ENCODE peak calls at places on chromosomes 11 and 22, in ten cellular contexts. One of them, this sample, is unnamed.

GRCh38 chr11:128288368-128288767 is 299.0 kb downstream of the ETS1 start:
- DNase-seq in AG09309: no peak
- DNase-seq in mucosa of descending colon: no peak
- DNase-seq in astrocyte of the spinal cord: no peak
- DNase-seq in PC-3: peak; percentile 23
- DNase-seq in BJ: no peak
- DNase-seq in cardiac fibroblast: no peak
- DNase-seq in body of pancreas: no peak
- DNase-seq in HCT116: no peak
- DNase-seq in heart right ventricle: no peak
- DNase-seq in this sample: no peak

GRCh38 chr11:117223741-117224685 is 7.9 kb downstream of the PCSK7 start:
- DNase-seq in AG09309: no peak
- DNase-seq in mucosa of descending colon: no peak
- DNase-seq in astrocyte of the spinal cord: no peak
- DNase-seq in PC-3: no peak
- DNase-seq in BJ: no peak
- DNase-seq in cardiac fibroblast: no peak
- DNase-seq in body of pancreas: no peak
- DNase-seq in HCT116: no peak
- DNase-seq in heart right ventricle: no peak
- DNase-seq in this sample: no peak

GRCh38 chr11:28251263-28251662 is 143.1 kb downstream of the METTL15 start:
- DNase-seq in AG09309: no peak
- DNase-seq in mucosa of descending colon: no peak
- DNase-seq in astrocyte of the spinal cord: no peak
- DNase-seq in PC-3: no peak
- DNase-seq in BJ: no peak
- DNase-seq in cardiac fibroblast: no peak
- DNase-seq in body of pancreas: no peak
- DNase-seq in HCT116: no peak
- DNase-seq in heart right ventricle: no peak
- DNase-seq in this sample: no peak

GRCh38 chr11:28799316-28799715 is 691.1 kb downstream of the METTL15 start:
- DNase-seq in AG09309: no peak
- DNase-seq in mucosa of descending colon: no peak
- DNase-seq in astrocyte of the spinal cord: no peak
- DNase-seq in PC-3: no peak
- DNase-seq in BJ: no peak
- DNase-seq in cardiac fibroblast: no peak
- DNase-seq in body of pancreas: no peak
- DNase-seq in HCT116: no peak
- DNase-seq in heart right ventricle: no peak
- DNase-seq in this sample: no peak

GRCh38 chr22:30712094-30712493 is 17.4 kb downstream of the OSBP2 start:
- DNase-seq in AG09309: no peak
- DNase-seq in mucosa of descending colon: no peak
- DNase-seq in astrocyte of the spinal cord: no peak
- DNase-seq in PC-3: no peak
- DNase-seq in BJ: no peak
- DNase-seq in cardiac fibroblast: no peak
- DNase-seq in body of pancreas: no peak
- DNase-seq in HCT116: no peak
- DNase-seq in heart right ventricle: no peak
- DNase-seq in this sample: no peak

GRCh38 chr22:31917227-31917921 is 27.0 kb upstream of the YWHAH start:
- DNase-seq in AG09309: no peak
- DNase-seq in mucosa of descending colon: peak; percentile 38
- DNase-seq in astrocyte of the spinal cord: no peak
- DNase-seq in PC-3: no peak
- DNase-seq in BJ: no peak
- DNase-seq in cardiac fibroblast: no peak
- DNase-seq in body of pancreas: peak; percentile 9
- DNase-seq in HCT116: no peak
- DNase-seq in heart right ventricle: no peak
- DNase-seq in this sample: peak; percentile 60

GRCh38 chr11:12678991-12679390 is 4.8 kb downstream of the TEAD1 start:
- DNase-seq in AG09309: no peak
- DNase-seq in mucosa of descending colon: no peak
- DNase-seq in astrocyte of the spinal cord: peak; percentile 24
- DNase-seq in PC-3: no peak
- DNase-seq in BJ: no peak
- DNase-seq in cardiac fibroblast: no peak
- DNase-seq in body of pancreas: no peak
- DNase-seq in HCT116: no peak
- DNase-seq in heart right ventricle: no peak
- DNase-seq in this sample: no peak

GRCh38 chr11:46294365-46295309 is 17.2 kb downstream of the CREB3L1 start:
- DNase-seq in AG09309: peak; percentile 86
- DNase-seq in mucosa of descending colon: no peak
- DNase-seq in astrocyte of the spinal cord: peak; percentile 94
- DNase-seq in PC-3: peak; percentile 58
- DNase-seq in BJ: peak; percentile 92
- DNase-seq in cardiac fibroblast: peak; percentile 81
- DNase-seq in body of pancreas: peak; percentile 44
- DNase-seq in HCT116: no peak
- DNase-seq in heart right ventricle: no peak
- DNase-seq in this sample: no peak

GRCh38 chr22:27314276-27314807 is 487.2 kb downstream of the MN1 start:
- DNase-seq in AG09309: no peak
- DNase-seq in mucosa of descending colon: peak; percentile 77
- DNase-seq in astrocyte of the spinal cord: no peak
- DNase-seq in PC-3: no peak
- DNase-seq in BJ: no peak
- DNase-seq in cardiac fibroblast: no peak
- DNase-seq in body of pancreas: peak; percentile 52
- DNase-seq in HCT116: no peak
- DNase-seq in heart right ventricle: no peak
- DNase-seq in this sample: no peak

GRCh38 chr22:27310966-27311665 is 490.4 kb downstream of the MN1 start:
- DNase-seq in AG09309: no peak
- DNase-seq in mucosa of descending colon: no peak
- DNase-seq in astrocyte of the spinal cord: no peak
- DNase-seq in PC-3: no peak
- DNase-seq in BJ: no peak
- DNase-seq in cardiac fibroblast: no peak
- DNase-seq in body of pancreas: no peak
- DNase-seq in HCT116: no peak
- DNase-seq in heart right ventricle: no peak
- DNase-seq in this sample: no peak

GRCh38 chr22:27312567-27313507 is 488.7 kb downstream of the MN1 start:
- DNase-seq in AG09309: no peak
- DNase-seq in mucosa of descending colon: no peak
- DNase-seq in astrocyte of the spinal cord: no peak
- DNase-seq in PC-3: no peak
- DNase-seq in BJ: no peak
- DNase-seq in cardiac fibroblast: no peak
- DNase-seq in body of pancreas: no peak
- DNase-seq in HCT116: no peak
- DNase-seq in heart right ventricle: no peak
- DNase-seq in this sample: peak; percentile 23

GRCh38 chr22:27309713-27310112 is 491.8 kb downstream of the MN1 start:
- DNase-seq in AG09309: no peak
- DNase-seq in mucosa of descending colon: no peak
- DNase-seq in astrocyte of the spinal cord: no peak
- DNase-seq in PC-3: no peak
- DNase-seq in BJ: no peak
- DNase-seq in cardiac fibroblast: no peak
- DNase-seq in body of pancreas: no peak
- DNase-seq in HCT116: no peak
- DNase-seq in heart right ventricle: no peak
- DNase-seq in this sample: no peak

GRCh38 chr22:27311666-27312566 is 489.6 kb downstream of the MN1 start:
- DNase-seq in AG09309: no peak
- DNase-seq in mucosa of descending colon: no peak
- DNase-seq in astrocyte of the spinal cord: no peak
- DNase-seq in PC-3: no peak
- DNase-seq in BJ: no peak
- DNase-seq in cardiac fibroblast: no peak
- DNase-seq in body of pancreas: no peak
- DNase-seq in HCT116: no peak
- DNase-seq in heart right ventricle: no peak
- DNase-seq in this sample: peak; percentile 19
- H3K4me3 ChIP-seq in AG09309: no peak overlapping the region
- H3K4me3 ChIP-seq in mucosa of descending colon: no peak overlapping the region
- H3K4me3 ChIP-seq in astrocyte of the spinal cord: no peak overlapping the region
- H3K4me3 ChIP-seq in PC-3: no peak overlapping the region
- H3K4me3 ChIP-seq in BJ: no peak overlapping the region
- H3K4me3 ChIP-seq in cardiac fibroblast: no peak overlapping the region
- H3K4me3 ChIP-seq in body of pancreas: no peak overlapping the region
- H3K4me3 ChIP-seq in HCT116: no peak overlapping the region
- H3K4me3 ChIP-seq in heart right ventricle: no peak overlapping the region
- H3K4me3 ChIP-seq in this sample: no peak overlapping the region

GRCh38 chr11:66338276-66339162 is 2.3 kb upstream of the RIN1 start:
- DNase-seq in AG09309: no peak
- DNase-seq in mucosa of descending colon: no peak
- DNase-seq in astrocyte of the spinal cord: no peak
- DNase-seq in PC-3: no peak
- DNase-seq in BJ: no peak
- DNase-seq in cardiac fibroblast: no peak
- DNase-seq in body of pancreas: no peak
- DNase-seq in HCT116: no peak
- DNase-seq in heart right ventricle: no peak
- DNase-seq in this sample: peak; percentile 54

GRCh38 chr11:66337103-66337899 is 1.1 kb upstream of the RIN1 start:
- DNase-seq in AG09309: no peak
- DNase-seq in mucosa of descending colon: no peak
- DNase-seq in astrocyte of the spinal cord: peak; percentile 82
- DNase-seq in PC-3: no peak
- DNase-seq in BJ: no peak
- DNase-seq in cardiac fibroblast: no peak
- DNase-seq in body of pancreas: no peak
- DNase-seq in HCT116: no peak
- DNase-seq in heart right ventricle: no peak
- DNase-seq in this sample: peak; percentile 59

GRCh38 chr11:66335531-66336233 is 552 bp downstream of the RIN1 start:
- DNase-seq in AG09309: no peak
- DNase-seq in mucosa of descending colon: no peak
- DNase-seq in astrocyte of the spinal cord: peak; percentile 74
- DNase-seq in PC-3: peak; percentile 58
- DNase-seq in BJ: no peak
- DNase-seq in cardiac fibroblast: peak; percentile 75
- DNase-seq in body of pancreas: no peak
- DNase-seq in HCT116: no peak
- DNase-seq in heart right ventricle: no peak
- DNase-seq in this sample: no peak

GRCh38 chr11:66334605-66335442 is 1.4 kb downstream of the RIN1 start:
- DNase-seq in AG09309: no peak
- DNase-seq in mucosa of descending colon: no peak
- DNase-seq in astrocyte of the spinal cord: no peak
- DNase-seq in PC-3: no peak
- DNase-seq in BJ: no peak
- DNase-seq in cardiac fibroblast: no peak
- DNase-seq in body of pancreas: no peak
- DNase-seq in HCT116: no peak
- DNase-seq in heart right ventricle: no peak
- DNase-seq in this sample: no peak

DNA sequence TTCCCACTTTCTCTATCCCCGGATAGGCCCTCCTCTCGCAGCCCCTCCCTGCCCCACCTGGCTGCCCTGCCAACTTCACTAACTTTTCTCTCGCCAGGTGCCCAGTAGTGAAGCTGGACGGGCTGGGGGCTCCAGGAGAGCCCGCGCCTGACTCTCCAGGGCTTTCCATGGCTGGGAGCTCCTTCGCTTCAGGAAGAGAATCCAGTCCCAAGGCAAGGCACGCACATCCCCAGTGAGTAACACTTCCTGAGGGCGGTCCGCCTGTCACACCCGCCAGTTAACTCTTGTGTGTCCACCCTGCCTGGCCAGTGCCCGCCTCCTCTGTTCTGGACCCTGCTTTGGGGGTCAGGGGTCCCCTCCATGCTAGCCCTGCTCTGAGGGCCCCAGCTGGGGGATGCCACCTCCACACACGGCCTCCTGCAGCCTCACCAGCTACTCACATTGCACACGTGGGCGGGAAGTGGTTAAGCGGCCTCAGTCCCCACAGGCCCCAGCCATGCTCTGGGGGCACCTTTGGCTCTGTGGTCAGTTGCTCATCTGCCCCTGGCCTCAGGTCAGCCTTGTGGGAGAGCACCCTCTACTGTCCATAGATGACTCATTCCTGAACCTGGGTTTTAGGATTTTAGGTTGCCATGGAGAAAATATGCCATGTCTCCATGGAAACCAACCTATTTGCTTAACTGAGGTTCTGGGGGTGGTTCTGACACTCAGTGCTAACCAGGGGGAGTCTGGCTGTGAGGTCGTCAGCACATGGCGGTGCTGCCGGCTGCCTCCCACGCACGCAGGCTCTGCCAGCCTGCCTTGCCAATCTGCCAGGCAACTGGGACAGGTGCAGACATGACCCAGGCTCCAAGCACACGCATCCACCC is at the start of gene RIN1:
- DNase-seq in AG09309: peak; percentile 95
- DNase-seq in mucosa of descending colon: peak; percentile 75
- DNase-seq in astrocyte of the spinal cord: peak; percentile 99
- DNase-seq in PC-3: peak; percentile 95
- DNase-seq in BJ: peak; percentile 93
- DNase-seq in cardiac fibroblast: peak; percentile 96
- DNase-seq in body of pancreas: peak; percentile 56
- DNase-seq in HCT116: peak; percentile 82
- DNase-seq in heart right ventricle: peak; percentile 57
- DNase-seq in this sample: peak; percentile 81
- TF ChIP-seq CTCF in AG09309: peak; percentile 31
- TF ChIP-seq CTCF in mucosa of descending colon: no peak
- TF ChIP-seq CTCF in astrocyte of the spinal cord: peak; percentile 21
- TF ChIP-seq CTCF in PC-3: peak; percentile 44
- TF ChIP-seq CTCF in BJ: peak; percentile 39
- TF ChIP-seq CTCF in cardiac fibroblast: no peak
- TF ChIP-seq CTCF in body of pancreas: no peak
- TF ChIP-seq CTCF in HCT116: peak; percentile 5
- TF ChIP-seq CTCF in heart right ventricle: peak; percentile 32
- TF ChIP-seq CTCF in this sample: peak; percentile 42

GRCh38 chr22:46074771-46075551 is 75.4 kb upstream of the PPARA start:
- DNase-seq in AG09309: no peak
- DNase-seq in mucosa of descending colon: no peak
- DNase-seq in astrocyte of the spinal cord: peak; percentile 32
- DNase-seq in PC-3: no peak
- DNase-seq in BJ: no peak
- DNase-seq in cardiac fibroblast: no peak
- DNase-seq in body of pancreas: peak; percentile 59
- DNase-seq in HCT116: no peak
- DNase-seq in heart right ventricle: peak; percentile 21
- DNase-seq in this sample: peak; percentile 23

GRCh38 chr22:46073683-46074504 is 76.4 kb upstream of the PPARA start:
- DNase-seq in AG09309: no peak
- DNase-seq in mucosa of descending colon: peak; percentile 69
- DNase-seq in astrocyte of the spinal cord: peak; percentile 20
- DNase-seq in PC-3: no peak
- DNase-seq in BJ: no peak
- DNase-seq in cardiac fibroblast: peak; percentile 50
- DNase-seq in body of pancreas: peak; percentile 59
- DNase-seq in HCT116: no peak
- DNase-seq in heart right ventricle: peak; percentile 51
- DNase-seq in this sample: peak; percentile 31

GRCh38 chr22:46077669-46078099 is 72.6 kb upstream of the PPARA start:
- DNase-seq in AG09309: no peak
- DNase-seq in mucosa of descending colon: no peak
- DNase-seq in astrocyte of the spinal cord: no peak
- DNase-seq in PC-3: no peak
- DNase-seq in BJ: no peak
- DNase-seq in cardiac fibroblast: no peak
- DNase-seq in body of pancreas: peak; percentile 45
- DNase-seq in HCT116: no peak
- DNase-seq in heart right ventricle: peak; percentile 12
- DNase-seq in this sample: peak; percentile 25

GRCh38 chr22:46076651-46077339 is 73.5 kb upstream of the PPARA start:
- DNase-seq in AG09309: peak; percentile 61
- DNase-seq in mucosa of descending colon: no peak
- DNase-seq in astrocyte of the spinal cord: no peak
- DNase-seq in PC-3: peak; percentile 71
- DNase-seq in BJ: no peak
- DNase-seq in cardiac fibroblast: peak; percentile 62
- DNase-seq in body of pancreas: peak; percentile 70
- DNase-seq in HCT116: no peak
- DNase-seq in heart right ventricle: peak; percentile 55
- DNase-seq in this sample: peak; percentile 33

DNA sequence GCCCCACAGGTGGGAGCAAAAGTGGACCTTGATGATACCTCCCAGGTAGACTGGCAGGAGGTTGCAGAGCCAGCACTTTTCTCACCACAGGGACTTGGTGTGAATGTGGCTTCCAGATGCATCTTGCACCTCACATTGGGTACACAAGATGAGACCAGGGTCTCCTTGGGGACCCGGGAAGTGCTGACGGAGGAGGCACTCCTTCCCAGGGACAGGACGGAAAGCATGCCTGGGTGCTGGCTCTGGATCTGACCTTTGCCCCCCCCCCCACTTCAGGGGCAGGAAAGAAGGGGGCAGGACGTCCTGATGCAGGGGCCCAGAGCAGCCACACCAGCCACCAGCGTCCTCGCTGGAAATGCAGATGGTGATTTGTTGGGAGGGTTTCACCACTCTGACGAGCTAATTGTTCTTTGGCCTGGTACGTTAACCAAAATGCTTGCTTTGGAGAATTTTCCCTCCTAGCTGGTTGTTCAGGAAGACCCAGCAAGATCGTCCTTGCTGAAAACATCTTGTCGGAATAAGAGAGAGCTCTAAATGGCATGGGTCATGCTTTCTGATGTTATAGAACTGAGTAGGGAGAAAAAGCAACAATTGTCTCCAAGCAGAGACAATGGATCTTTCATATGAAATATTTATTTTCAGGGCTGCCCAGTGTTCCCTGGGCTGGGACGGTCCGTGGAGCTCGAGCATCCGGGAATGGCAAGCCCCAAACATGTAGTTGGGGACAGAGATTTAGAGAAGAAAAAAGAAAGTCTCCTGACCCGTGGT is 74.4 kb upstream of the PPARA start:
- DNase-seq in AG09309: no peak
- DNase-seq in mucosa of descending colon: no peak
- DNase-seq in astrocyte of the spinal cord: no peak
- DNase-seq in PC-3: no peak
- DNase-seq in BJ: no peak
- DNase-seq in cardiac fibroblast: no peak
- DNase-seq in body of pancreas: peak; percentile 42
- DNase-seq in HCT116: no peak
- DNase-seq in heart right ventricle: peak; percentile 21
- DNase-seq in this sample: peak; percentile 22
- H3K4me3 ChIP-seq in AG09309: peak overlapping the region; percentile 96
- H3K4me3 ChIP-seq in mucosa of descending colon: no peak overlapping the region
- H3K4me3 ChIP-seq in astrocyte of the spinal cord: peak overlapping the region; percentile 86
- H3K4me3 ChIP-seq in PC-3: peak overlapping the region; percentile 94
- H3K4me3 ChIP-seq in BJ: peak overlapping the region; percentile 98
- H3K4me3 ChIP-seq in cardiac fibroblast: no peak overlapping the region
- H3K4me3 ChIP-seq in body of pancreas: no peak overlapping the region
- H3K4me3 ChIP-seq in HCT116: peak overlapping the region; percentile 90
- H3K4me3 ChIP-seq in heart right ventricle: peak overlapping the region; percentile 93
- H3K4me3 ChIP-seq in this sample: peak overlapping the region; percentile 23

GRCh38 chr11:24513837-24514594 is 17.2 kb downstream of the LUZP2 start:
- DNase-seq in AG09309: no peak
- DNase-seq in mucosa of descending colon: no peak
- DNase-seq in astrocyte of the spinal cord: no peak
- DNase-seq in PC-3: peak; percentile 58
- DNase-seq in BJ: no peak
- DNase-seq in cardiac fibroblast: no peak
- DNase-seq in body of pancreas: no peak
- DNase-seq in HCT116: no peak
- DNase-seq in heart right ventricle: no peak
- DNase-seq in this sample: no peak

GRCh38 chr11:24511518-24511917 is 14.7 kb downstream of the LUZP2 start:
- DNase-seq in AG09309: no peak
- DNase-seq in mucosa of descending colon: no peak
- DNase-seq in astrocyte of the spinal cord: no peak
- DNase-seq in PC-3: peak; percentile 63
- DNase-seq in BJ: no peak
- DNase-seq in cardiac fibroblast: no peak
- DNase-seq in body of pancreas: no peak
- DNase-seq in HCT116: no peak
- DNase-seq in heart right ventricle: no peak
- DNase-seq in this sample: no peak

DNA sequence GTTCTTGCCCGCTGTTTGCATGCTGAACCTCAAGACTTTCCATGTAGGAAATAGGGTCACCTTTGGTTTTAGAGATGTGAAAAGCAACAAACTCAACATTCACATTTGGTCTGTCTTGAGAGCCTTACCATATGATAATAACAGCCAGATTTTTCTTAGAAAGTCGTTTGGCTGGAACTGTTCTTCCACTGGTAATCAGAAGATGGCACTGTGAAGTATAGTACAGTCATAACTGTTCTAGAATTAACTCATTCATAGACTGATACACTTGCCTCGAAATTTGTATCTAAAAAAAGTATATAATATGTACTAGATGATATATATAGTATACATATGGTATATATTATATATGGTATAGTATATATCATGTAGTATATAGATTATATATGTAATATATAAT is 12.3 kb downstream of the LUZP2 start:
- DNase-seq in AG09309: no peak
- DNase-seq in mucosa of descending colon: no peak
- DNase-seq in astrocyte of the spinal cord: peak; percentile 7
- DNase-seq in PC-3: peak; percentile 44
- DNase-seq in BJ: no peak
- DNase-seq in cardiac fibroblast: peak; percentile 22
- DNase-seq in body of pancreas: no peak
- DNase-seq in HCT116: no peak
- DNase-seq in heart right ventricle: no peak
- DNase-seq in this sample: no peak
- TF ChIP-seq CTCF in AG09309: no peak
- TF ChIP-seq CTCF in mucosa of descending colon: no peak
- TF ChIP-seq CTCF in astrocyte of the spinal cord: peak; percentile 42
- TF ChIP-seq CTCF in PC-3: peak; percentile 55
- TF ChIP-seq CTCF in BJ: no peak
- TF ChIP-seq CTCF in cardiac fibroblast: no peak
- TF ChIP-seq CTCF in body of pancreas: no peak
- TF ChIP-seq CTCF in HCT116: no peak
- TF ChIP-seq CTCF in heart right ventricle: no peak
- TF ChIP-seq CTCF in this sample: no peak

This sample was measured in upper lobe of left lung.